ENCODE peak calls at places on chromosome 14, in four cellular contexts. U, C, O and D are unnamed samples.

GRCh38 chr14:71803539-71804260 is 128.5 kb upstream of the RGS6 start:
- DNase-seq in U (no peak), C (no peak), O (peak; percentile 65), D (peak; percentile 39)

GRCh38 chr14:73149753-73150152 is 13.4 kb downstream of the PSEN1 start:
- DNase-seq in U (no peak), C (no peak), O (peak; percentile 10), D (no peak)

GRCh38 chr14:61636792-61637191 is 58.5 kb upstream of the HIF1A start:
- DNase-seq in U (no peak), C (no peak), O (no peak), D (no peak)

GRCh38 chr14:92748259-92749016 is at the start of gene LGMN:
- DNase-seq in U (peak; percentile 73), C (peak; percentile 88), O (peak; percentile 92), D (peak; percentile 90)

GRCh38 chr14:92890830-92891598 is 31.9 kb upstream of the CHGA start:
- DNase-seq in U (no peak), C (no peak), O (no peak), D (no peak)

GRCh38 chr14:55957950-55958349 is 160.3 kb upstream of the PELI2 start:
- DNase-seq in U (no peak), C (peak; percentile 10), O (no peak), D (no peak)

GRCh38 chr14:68245146-68246073 is 425.8 kb downstream of the RAD51B start:
- DNase-seq in U (no peak), C (no peak), O (peak; percentile 65), D (peak; percentile 89)

GRCh38 chr14:52895000-52895399 is 55.9 kb downstream of the FERMT2 start:
- DNase-seq in U (no peak), C (no peak), O (peak; percentile 42), D (no peak)

GRCh38 chr14:94021416-94022157 is 4.6 kb upstream of the OTUB2 start:
- DNase-seq in U (no peak), C (no peak), O (no peak), D (no peak)

GRCh38 chr14:68740798-68741480 is 51.9 kb downstream of the ZFP36L1 start:
- DNase-seq in U (no peak), C (no peak), O (no peak), D (no peak)

GRCh38 chr14:94564381-94564780 is 3.1 kb downstream of the SERPINA4 start:
- DNase-seq in U (no peak), C (no peak), O (no peak), D (no peak)

GRCh38 chr14:70909788-70910614 is 2.7 kb downstream of the PCNX1 start:
- DNase-seq in U (no peak), C (no peak), O (no peak), D (peak; percentile 20)

GRCh38 chr14:94936411-94936892 is 166.5 kb upstream of the GSC start:
- DNase-seq in U (no peak), C (no peak), O (peak; percentile 12), D (peak; percentile 49)

GRCh38 chr14:53847881-53848280 is 108.7 kb downstream of the BMP4 start:
- DNase-seq in U (no peak), C (no peak), O (no peak), D (no peak)

GRCh38 chr14:72129283-72129682 is 197.1 kb downstream of the RGS6 start:
- DNase-seq in U (no peak), C (no peak), O (no peak), D (no peak)

GRCh38 chr14:20630340-20631022 is 11.0 kb downstream of the OR6S1 start:
- DNase-seq in U (no peak), C (no peak), O (peak; percentile 82), D (peak; percentile 40)

GRCh38 chr14:50790568-50790967 is 40.4 kb downstream of the NIN start:
- DNase-seq in U (no peak), C (no peak), O (no peak), D (peak; percentile 72)

GRCh38 chr14:23121401-23121800 is 2.3 kb upstream of the CEBPE start:
- DNase-seq in U (no peak), C (no peak), O (peak; percentile 44), D (peak; percentile 84)

GRCh38 chr14:23122086-23122485 is 3.0 kb upstream of the CEBPE start:
- DNase-seq in U (no peak), C (no peak), O (no peak), D (no peak)

GRCh38 chr14:23124337-23124954 is 5.4 kb upstream of the CEBPE start:
- DNase-seq in U (no peak), C (no peak), O (no peak), D (no peak)

GRCh38 chr14:23125006-23125405 is 6.0 kb upstream of the CEBPE start:
- DNase-seq in U (no peak), C (no peak), O (no peak), D (no peak)

DNA sequence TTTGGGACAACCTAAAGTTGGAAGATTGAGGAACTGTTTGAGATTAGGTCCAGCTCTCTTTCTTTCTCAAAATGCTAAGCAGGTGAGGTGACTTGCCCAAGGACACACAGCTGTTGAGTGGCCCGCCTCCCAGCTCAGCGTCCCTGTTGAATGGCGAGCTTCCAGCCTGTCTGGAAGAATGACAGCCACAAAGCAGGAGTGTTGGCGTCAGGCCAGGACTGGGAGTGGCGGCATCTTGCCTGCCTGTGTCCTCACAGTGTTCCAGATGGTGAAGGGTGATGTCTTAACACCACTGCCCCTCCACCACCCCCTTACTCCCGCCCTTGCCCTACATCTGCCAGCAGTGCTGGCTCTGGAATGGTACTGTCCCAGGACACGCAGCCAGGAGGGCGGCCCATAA is 4.4 kb upstream of the CEBPE start:
- DNase-seq in U (no peak), C (no peak), O (no peak), D (no peak)
- TF ChIP-seq CTCF in U (no peak), C (no peak), O (no peak), D (no peak)

DNA sequence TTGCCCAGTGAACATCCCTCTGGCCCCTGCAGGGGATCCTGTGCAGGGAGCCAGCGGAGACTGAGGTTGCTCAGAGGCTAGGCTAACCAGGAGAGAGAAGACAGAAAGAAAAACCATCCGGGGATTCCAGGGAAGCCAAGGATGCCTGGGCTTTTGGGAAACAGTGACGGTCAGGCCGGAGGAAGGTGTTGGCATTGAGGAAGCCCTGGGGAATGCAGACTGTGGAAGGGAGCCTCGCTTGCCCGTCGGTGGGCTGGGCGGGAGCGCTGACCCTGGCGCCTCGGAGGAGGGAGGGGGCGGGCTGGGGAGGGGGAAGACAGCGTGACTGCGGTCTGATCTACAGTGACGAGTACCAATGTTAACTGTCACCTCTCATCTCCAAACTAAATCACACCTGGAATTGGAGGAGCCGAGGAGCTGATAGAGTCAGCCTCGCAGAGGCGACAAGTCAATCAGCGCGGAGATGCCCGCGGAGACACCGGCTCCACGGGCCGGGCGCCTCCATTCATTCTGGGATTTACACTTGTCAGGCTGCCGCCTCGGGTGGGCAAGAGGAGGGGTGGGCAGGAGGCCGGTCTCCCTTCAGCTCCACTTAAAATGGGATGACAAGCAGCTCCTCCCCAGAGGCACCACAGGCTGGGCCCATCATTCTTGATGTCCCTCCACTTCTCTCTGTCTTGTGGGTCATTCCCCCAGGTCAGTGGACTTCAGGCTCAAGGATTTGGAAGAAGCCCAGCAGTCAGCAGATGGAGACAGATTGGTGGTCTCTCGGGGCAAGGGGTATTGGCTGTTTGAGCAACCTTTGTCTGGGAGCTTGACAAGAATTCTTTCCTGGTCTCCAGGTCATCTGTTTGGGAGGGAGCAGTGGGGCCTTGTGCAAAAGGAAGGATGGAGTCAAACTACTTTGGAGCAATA is 20.4 kb upstream of the GPATCH2L start:
- DNase-seq in U (no peak), C (no peak), O (no peak), D (no peak)
- TF ChIP-seq CTCF in U (no peak), C (no peak), O (no peak), D (no peak)

GRCh38 chr14:23386999-23387398 is 10.2 kb downstream of the CMTM5 start:
- DNase-seq in U (no peak), C (no peak), O (no peak), D (no peak)

GRCh38 chr14:23384364-23385080 is 7.7 kb downstream of the CMTM5 start:
- DNase-seq in U (no peak), C (no peak), O (no peak), D (no peak)

GRCh38 chr14:23385244-23385643 is 8.4 kb downstream of the CMTM5 start:
- DNase-seq in U (no peak), C (no peak), O (no peak), D (no peak)

GRCh38 chr14:23387916-23388882 is 11.4 kb downstream of the CMTM5 start:
- DNase-seq in U (no peak), C (no peak), O (no peak), D (no peak)

GRCh38 chr14:23385840-23386657 is 9.2 kb downstream of the CMTM5 start:
- DNase-seq in U (no peak), C (no peak), O (no peak), D (no peak)
- TF ChIP-seq CTCF in U (no peak), C (no peak), O (no peak), D (no peak)

GRCh38 chr14:22484638-22485037 is 104.4 kb downstream of the DAD1 start:
- DNase-seq in U (no peak), C (no peak), O (no peak), D (peak; percentile 86)
- TF ChIP-seq CTCF in U (no peak), C (no peak), O (no peak), D (peak; percentile 21)

GRCh38 chr14:75170797-75171196 is 5.6 kb downstream of the TMED10 start:
- DNase-seq in U (no peak), C (no peak), O (no peak), D (no peak)

GRCh38 chr14:75175677-75176141 is 703 bp downstream of the TMED10 start:
- DNase-seq in U (no peak), C (no peak), O (no peak), D (no peak)

GRCh38 chr14:75181426-75182062 is 5.1 kb upstream of the TMED10 start:
- DNase-seq in U (no peak), C (no peak), O (no peak), D (no peak)

GRCh38 chr14:75174066-75174465 is 2.3 kb downstream of the TMED10 start:
- DNase-seq in U (no peak), C (no peak), O (no peak), D (no peak)

DNA sequence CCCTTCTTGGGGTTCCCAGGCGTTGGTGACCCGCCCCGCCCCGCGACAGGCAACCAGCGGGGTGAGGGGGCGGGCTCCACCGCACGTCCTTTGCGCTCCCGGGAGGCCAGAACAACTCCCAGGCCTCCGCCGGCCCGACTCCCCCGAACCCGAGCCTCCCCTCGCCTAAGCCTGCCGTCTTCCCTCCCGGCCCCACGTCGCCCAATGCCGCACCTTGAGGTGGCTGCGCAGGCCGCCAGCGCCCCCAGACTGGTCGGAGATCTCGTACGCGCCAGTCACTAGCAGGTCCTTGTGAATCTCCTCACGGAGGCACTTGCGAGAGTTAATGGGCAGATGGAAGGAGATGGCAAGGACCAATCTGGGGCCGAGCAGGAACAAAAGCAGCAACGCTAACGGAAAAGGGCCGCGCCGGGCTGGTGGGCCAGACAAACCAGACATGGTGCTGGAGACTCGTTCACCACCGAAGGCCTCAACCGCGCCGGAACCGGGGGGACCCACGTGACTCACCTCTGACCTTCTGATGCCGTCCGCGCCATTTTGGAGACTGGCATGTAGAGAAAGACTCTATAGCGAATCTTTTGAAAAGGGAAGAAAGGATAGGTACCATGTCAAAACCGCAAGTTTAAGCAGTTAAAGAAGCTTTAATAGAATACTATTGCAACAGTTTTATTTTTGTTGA is at the start of gene TMED10:
- DNase-seq in U (peak; percentile 88), C (peak; percentile 91), O (peak; percentile 93), D (peak; percentile 91)
- TF ChIP-seq CTCF in U (no peak), C (no peak), O (no peak), D (no peak)